ENCODE peak calls at places on chromosomes 5 and 9, in four cellular contexts. V is T-helper 2 cell, H is iris pigment epithelial cell, E is tibial artery. T is an unnamed sample.

GRCh38 chr5:173204185-173204979 is 30.6 kb downstream of the NKX2-5 start:
- DNase-seq in E (no peak), V (no peak), H (peak), T (peak)

GRCh38 chr9:126939821-126940221 is 25.2 kb downstream of the RALGPS1 start:
- DNase-seq in V (no peak), E (no peak), H (no peak), T (no peak)

GRCh38 chr9:119369670-119370366 is 583 bp upstream of the BRINP1 start:
- DNase-seq in E (no peak), H (no peak), V (no peak), T (no peak)

GRCh38 chr9:113644321-113644720 is 180.8 kb downstream of the RGS3 start:
- DNase-seq in E (no peak), V (no peak), H (no peak), T (no peak)

GRCh38 chr9:78363221-78363620 is 66.3 kb downstream of the PSAT1 start:
- DNase-seq in E (no peak), V (no peak), H (no peak), T (no peak)

GRCh38 chr5:149639718-149640117 is 58.4 kb downstream of the ARHGEF37 start:
- DNase-seq in H (no peak), V (no peak), E (peak), T (no peak)

GRCh38 chr5:149273950-149274349 is 2.3 kb downstream of the AFAP1L1 start:
- DNase-seq in V (no peak), H (no peak), E (no peak), T (no peak)

GRCh38 chr5:132209131-132209530 is 18.5 kb downstream of the P4HA2 start:
- DNase-seq in E (peak), H (peak), V (no peak), T (no peak)

GRCh38 chr9:12699529-12699928 is 6.3 kb downstream of the TYRP1 start:
- DNase-seq in H (peak), V (no peak), E (no peak), T (no peak)

GRCh38 chr5:157511656-157512644 is 51.9 kb downstream of the NIPAL4 start:
- DNase-seq in H (peak), E (peak), V (peak), T (peak)

GRCh38 chr9:128593039-128593438 is 40.7 kb downstream of the SPTAN1 start:
- DNase-seq in V (no peak), H (no peak), E (no peak), T (no peak)

GRCh38 chr5:59126665-59127354 is 543.9 kb downstream of the RAB3C start:
- DNase-seq in V (no peak), H (peak), E (no peak), T (peak)

GRCh38 chr5:67996596-67996995 is 219.0 kb upstream of the PIK3R1 start:
- DNase-seq in H (no peak), E (no peak), V (no peak), T (no peak)

GRCh38 chr9:132235894-132236661 is 74.2 kb downstream of the NTNG2 start:
- DNase-seq in E (no peak), V (peak), H (peak), T (peak)